ENCODE peak calls at places on chromosomes 12 and 14, in five cellular contexts. L is SK-N-DZ; T is Calu3; O is stimulated activated CD4-positive, alpha-beta T cell treated with anti-CD3 and anti-CD28 coated beads, TNF-alpha, amount 100 ng/mL, for 24 hours; K is AG04450. Q is an unnamed sample.

GRCh38 chr14:61466249-61466904 is 145.0 kb downstream of the PRKCH start:
- DNase-seq in L (no peak), T (no peak), O (no peak), K (peak; percentile 85), Q (no peak)

GRCh38 chr14:57486767-57487379 is 6.8 kb downstream of the CCDC198 start:
- DNase-seq in L (peak; percentile 21), T (peak; percentile 17), O (no peak), K (peak; percentile 6), Q (peak; percentile 49)

GRCh38 chr14:20873370-20874177 is 17.6 kb upstream of the RNASE3 start:
- DNase-seq in L (peak; percentile 8), T (peak; percentile 67), O (peak; percentile 60), K (no peak), Q (no peak)

GRCh38 chr14:85528080-85528881 is 1.7 kb upstream of the FLRT2 start:
- DNase-seq in L (peak; percentile 79), T (no peak), O (no peak), K (no peak), Q (peak; percentile 70)

GRCh38 chr12:64567570-64567969 is 42.7 kb upstream of the RASSF3 start:
- DNase-seq in L (no peak), T (no peak), O (no peak), K (no peak), Q (no peak)

GRCh38 chr12:15580431-15580830 is 208.8 kb downstream of the EPS8 start:
- DNase-seq in L (no peak), T (no peak), O (no peak), K (no peak), Q (no peak)

GRCh38 chr12:46657416-46658411 is 168.1 kb downstream of the SLC38A4 start:
- DNase-seq in L (no peak), T (no peak), O (no peak), K (no peak), Q (no peak)

GRCh38 chr12:107165581-107165980 is 72.2 kb upstream of the CRY1 start:
- DNase-seq in L (no peak), T (no peak), O (no peak), K (no peak), Q (peak; percentile 18)

Q was measured in Caki2.